ENCODE peak calls at places on chromosomes 2 and 18, in eight cellular contexts. U is T-helper 2 cell, C is NCI-H1092 treated with DMSO at 0.1 percent for 48 hours, P is T-helper 9 cell, V is IMR-90, L is NCI-H2081, S is fibroblast of mammary gland, X is GM20000. Y is an unnamed sample.

GRCh38 chr2:147649963-147650362 is 194.9 kb upstream of the ACVR2A start:
- DNase-seq in S (peak), U (no peak), P (no peak), L (no peak), C (no peak), X (no peak), V (no peak), Y (no peak)

GRCh38 chr2:99382163-99382562 is 45.0 kb downstream of the EIF5B start:
- DNase-seq in V (no peak), X (no peak), U (no peak), P (no peak), S (no peak), L (no peak), C (no peak), Y (no peak)

GRCh38 chr2:60440761-60441160 is 112.7 kb downstream of the BCL11A start:
- DNase-seq in P (no peak), U (no peak), V (peak), C (no peak), X (no peak), S (no peak), L (no peak), Y (no peak)

GRCh38 chr2:209472386-209472832 is 48.6 kb downstream of the MAP2 start:
- DNase-seq in V (peak), U (no peak), P (no peak), X (no peak), S (peak), L (no peak), C (peak), Y (no peak)

GRCh38 chr2:197075754-197076337 is 149.3 kb upstream of the PGAP1 start:
- DNase-seq in P (no peak), L (no peak), S (peak), X (no peak), U (no peak), V (no peak), C (no peak), Y (no peak)

GRCh38 chr2:43370146-43370545 is 143.7 kb upstream of the ZFP36L2 start:
- DNase-seq in C (no peak), X (no peak), U (no peak), S (peak), V (no peak), P (no peak), L (no peak), Y (no peak)

GRCh38 chr2:227545990-227546389 is 52.7 kb upstream of the SCYGR2 start:
- DNase-seq in P (no peak), V (no peak), S (no peak), C (no peak), U (no peak), L (no peak), X (no peak), Y (no peak)

GRCh38 chr18:29003194-29003593 is 826.3 kb upstream of the CDH2 start:
- DNase-seq in X (no peak), U (no peak), S (no peak), P (no peak), C (peak), L (no peak), V (no peak), Y (no peak)

GRCh38 chr2:22879009-22879863 is 505.7 kb upstream of the KLHL29 start:
- DNase-seq in U (no peak), S (no peak), C (no peak), P (no peak), V (no peak), L (no peak), X (no peak), Y (no peak)

GRCh38 chr2:56713161-56713676 is 529.4 kb downstream of the CCDC85A start:
- DNase-seq in L (no peak), V (peak), P (no peak), S (peak), C (no peak), U (no peak), X (no peak), Y (no peak)

GRCh38 chr2:38268691-38269309 is 108.3 kb downstream of the ATL2 start:
- DNase-seq in V (peak), U (no peak), L (no peak), X (no peak), P (no peak), S (peak), C (no peak), Y (no peak)

GRCh38 chr2:47039502-47039870 is 115.6 kb downstream of the STPG4 start:
- DNase-seq in V (no peak), L (no peak), S (no peak), P (no peak), U (no peak), X (no peak), C (no peak), Y (no peak)

GRCh38 chr2:221123396-221123795 is 448.7 kb downstream of the EPHA4 start:
- DNase-seq in X (no peak), V (no peak), C (no peak), L (no peak), S (no peak), P (no peak), U (no peak), Y (no peak)

GRCh38 chr2:206379321-206379720 is 64.0 kb upstream of the ADAM23 start:
- DNase-seq in L (peak), V (no peak), P (no peak), U (no peak), C (no peak), S (no peak), X (no peak), Y (no peak)

GRCh38 chr2:72113847-72114692 is 33.6 kb downstream of the CYP26B1 start:
- DNase-seq in P (no peak), C (no peak), V (no peak), S (no peak), U (no peak), X (no peak), L (no peak), Y (no peak)

GRCh38 chr2:72340665-72341064 is 193.0 kb upstream of the CYP26B1 start:
- DNase-seq in X (no peak), C (no peak), U (no peak), L (no peak), S (peak), V (no peak), P (no peak), Y (no peak)

GRCh38 chr2:210617732-210618330 is 61.4 kb downstream of the CPS1 start:
- DNase-seq in V (peak), P (no peak), S (peak), X (peak), L (peak), U (no peak), C (peak), Y (peak)

GRCh38 chr18:9806905-9807304 is 78.9 kb upstream of the TXNDC2 start:
- DNase-seq in S (no peak), L (no peak), U (no peak), P (no peak), V (no peak), C (no peak), X (no peak), Y (no peak)

GRCh38 chr2:200463449-200463848 is 46.4 kb downstream of the KCTD18 start:
- DNase-seq in C (no peak), V (no peak), L (no peak), X (no peak), S (no peak), U (no peak), P (no peak), Y (no peak)

GRCh38 chr2:23685706-23686105 is 241.2 kb downstream of the ATAD2B start:
- DNase-seq in V (no peak), U (no peak), S (no peak), P (no peak), X (no peak), L (no peak), C (no peak), Y (no peak)

GRCh38 chr2:216960926-216961325 is 101.1 kb upstream of the TNP1 start:
- DNase-seq in X (no peak), S (no peak), C (no peak), L (no peak), V (no peak), U (no peak), P (no peak), Y (no peak)

GRCh38 chr2:215500466-215500865 is 64.6 kb upstream of the FN1 start:
- DNase-seq in L (no peak), S (no peak), V (no peak), C (no peak), X (no peak), U (no peak), P (no peak), Y (no peak)

GRCh38 chr2:172169611-172170010 is 66.9 kb upstream of the DLX2 start:
- DNase-seq in L (no peak), C (no peak), P (no peak), X (no peak), V (no peak), U (no peak), S (no peak), Y (no peak)

GRCh38 chr2:168427451-168427850 is 28.6 kb upstream of the CERS6 start:
- DNase-seq in L (no peak), U (no peak), S (peak), C (no peak), X (no peak), V (peak), P (no peak), Y (no peak)

GRCh38 chr2:121696410-121696930 is 40.2 kb downstream of the NIFK start:
- DNase-seq in X (no peak), C (no peak), V (no peak), U (no peak), P (no peak), L (no peak), S (no peak), Y (no peak)

GRCh38 chr2:100268986-100269385 is 53.3 kb downstream of the LONRF2 start:
- DNase-seq in V (no peak), P (no peak), S (no peak), L (no peak), X (no peak), U (no peak), C (no peak), Y (no peak)